ENCODE peak calls at places on chromosomes 3 and 15, in ten cellular contexts. T is right lobe of liver, B is body of pancreas, D is stomach, V is esophagus muscularis mucosa, W is K562, F is HCT116, G is ovary, E is A549, P is HepG2. O is an unnamed sample.

GRCh38 chr3:152870027-152870426 is 35.1 kb downstream of the P2RY1 start:
- DNase-seq in B (no peak), W (no peak), V (no peak), T (no peak), G (no peak), F (no peak), D (no peak), P (no peak), E (no peak), O (no peak)

GRCh38 chr3:125322166-125322565 is 53.0 kb downstream of the ZNF148 start:
- DNase-seq in W (no peak), V (no peak), B (no peak), G (no peak), P (no peak), F (no peak), T (no peak), E (no peak), D (no peak), O (no peak)

GRCh38 chr15:90769375-90769774 is 52.2 kb downstream of the BLM start:
- DNase-seq in T (no peak), E (no peak), G (no peak), D (no peak), B (no peak), F (no peak), P (no peak), W (no peak), V (no peak), O (no peak)

GRCh38 chr3:75171632-75172230 is 492.4 kb upstream of the FRG2C start:
- DNase-seq in F (no peak), P (no peak), B (no peak), V (no peak), W (peak; percentile 0), G (no peak), E (no peak), T (no peak), D (no peak), O (no peak)

GRCh38 chr3:46059432-46059831 is 32.1 kb upstream of the XCR1 start:
- DNase-seq in T (no peak), G (no peak), V (no peak), P (no peak), B (no peak), W (no peak), D (no peak), F (no peak), E (no peak), O (no peak)

GRCh38 chr15:80068578-80068977 is 9.1 kb downstream of the ZFAND6 start:
- DNase-seq in B (no peak), G (no peak), F (no peak), P (no peak), D (no peak), W (no peak), E (no peak), V (no peak), T (no peak), O (no peak)

GRCh38 chr15:37900286-37901221 is 33.9 kb upstream of the TMCO5A start:
- DNase-seq in D (no peak), F (no peak), G (no peak), W (no peak), V (no peak), P (no peak), B (no peak), T (no peak), E (peak; percentile 1), O (no peak)

GRCh38 chr15:68584704-68585573 is 6.1 kb downstream of the CORO2B start:
- DNase-seq in B (no peak), F (no peak), W (no peak), V (no peak), D (no peak), P (no peak), T (no peak), E (no peak), G (no peak), O (no peak)

GRCh38 chr15:33083232-33084006 is 111.1 kb downstream of the FMN1 start:
- DNase-seq in P (no peak), G (no peak), D (no peak), F (peak; percentile 39), E (no peak), W (no peak), T (no peak), B (no peak), V (no peak), O (no peak)

GRCh38 chr3:159929181-159929893 is 59.3 kb upstream of the IL12A start:
- DNase-seq in D (no peak), P (peak; percentile 80), F (no peak), E (peak; percentile 44), B (no peak), T (no peak), V (peak; percentile 83), W (peak; percentile 4), G (no peak), O (no peak)

GRCh38 chr15:75577401-75578205 is 1.5 kb downstream of the PTPN9 start:
- DNase-seq in V (no peak), E (no peak), D (no peak), B (no peak), F (no peak), G (no peak), P (no peak), W (no peak), T (no peak), O (no peak)

GRCh38 chr3:114857281-114857680 is 289.8 kb downstream of the ZBTB20 start:
- DNase-seq in W (no peak), D (no peak), F (no peak), G (no peak), E (no peak), P (no peak), V (no peak), B (no peak), T (no peak), O (no peak)

GRCh38 chr3:58306662-58307286 is 454 bp downstream of the HTD2 start:
- DNase-seq in E (peak; percentile 49), G (peak; percentile 73), D (peak; percentile 30), P (peak; percentile 55), V (no peak), F (no peak), B (peak; percentile 37), W (peak; percentile 37), T (peak; percentile 51), O (peak; percentile 50)

GRCh38 chr3:100710355-100711198 is 1.3 kb downstream of the TFG start:
- DNase-seq in E (peak; percentile 85), W (peak; percentile 79), T (peak; percentile 27), G (no peak), F (peak; percentile 31), D (peak; percentile 32), P (peak; percentile 58), B (peak; percentile 22), V (no peak), O (no peak)
- H3K4me1 ChIP-seq in E (peaks cover 21% of the 10 kb centered on the region), W (peaks cover 4% of the 10 kb centered on the region), T (peaks cover 16% of the 10 kb centered on the region), G (peaks cover 9% of the 10 kb centered on the region), F (peaks cover 17% of the 10 kb centered on the region), D (peaks cover 54% of the 10 kb centered on the region), P (peaks cover 50% of the 10 kb centered on the region), B (peaks cover 33% of the 10 kb centered on the region), V (peaks cover 40% of the 10 kb centered on the region), O (peaks cover 8% of the 10 kb centered on the region)

DNA sequence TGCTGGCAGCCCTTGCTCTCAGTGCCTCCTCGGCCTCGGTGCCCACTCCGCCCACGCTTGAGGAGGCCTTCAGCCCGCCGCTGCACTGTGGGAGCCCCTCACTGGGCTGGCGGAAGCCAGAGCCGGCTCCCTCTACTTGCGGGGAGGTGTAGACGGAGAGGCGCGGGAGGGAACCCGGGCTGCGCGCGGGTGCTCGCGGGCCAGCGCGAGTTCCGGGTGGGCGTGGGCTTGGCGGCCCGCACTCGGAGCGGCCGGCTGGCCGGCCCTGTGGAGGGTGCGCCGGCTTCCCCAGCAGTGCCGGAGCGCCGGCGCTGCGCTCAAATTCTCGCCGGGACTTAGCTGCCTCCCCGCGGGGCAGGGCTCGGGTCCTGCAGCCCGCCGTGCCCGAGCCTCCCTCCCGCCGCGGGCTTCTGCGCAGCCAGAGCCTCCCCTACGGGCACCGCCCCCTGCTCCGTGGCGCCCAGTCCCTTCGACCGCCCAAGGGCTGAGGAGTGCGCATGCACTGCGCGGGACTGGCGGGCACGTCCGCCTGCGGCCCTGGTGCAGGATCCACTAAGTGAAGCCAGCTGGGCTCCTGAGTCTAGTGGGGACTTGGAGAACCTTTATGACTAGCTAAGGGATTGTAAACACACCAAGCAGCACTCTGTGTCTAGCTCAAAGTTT is 231.5 kb downstream of the EFHB start:
- DNase-seq in F (no peak), P (no peak), B (no peak), V (no peak), T (peak; percentile 39), E (no peak), G (no peak), W (peak; percentile 7), D (no peak), O (no peak)
- TF ChIP-seq POLR2A in F (no peak), P (no peak), B (peak; percentile 39), V (no peak), T (no peak), E (no peak), G (no peak), W (no peak), D (no peak), O (no peak)

GRCh38 chr3:37700849-37701248 is 160.8 kb upstream of the CTDSPL start:
- DNase-seq in E (no peak), W (no peak), V (no peak), D (no peak), B (no peak), G (no peak), F (no peak), T (no peak), P (no peak), O (no peak)
- TF ChIP-seq CTCF in E (peak; percentile 23), W (no peak), V (peak; percentile 23), D (no peak), B (peak; percentile 43), G (no peak), F (no peak), T (peak; percentile 55), P (peak; percentile 40), O (no peak)

GRCh38 chr15:48617619-48618018 is 27.9 kb downstream of the FBN1 start:
- DNase-seq in B (peak; percentile 23), D (peak; percentile 40), T (no peak), G (peak; percentile 35), E (no peak), W (no peak), F (no peak), P (no peak), V (no peak), O (peak; percentile 62)

GRCh38 chr15:48622227-48622626 is 23.3 kb downstream of the FBN1 start:
- DNase-seq in T (no peak), D (no peak), V (no peak), B (no peak), E (no peak), P (no peak), G (no peak), W (no peak), F (no peak), O (no peak)

GRCh38 chr15:48616216-48616615 is 29.3 kb downstream of the FBN1 start:
- DNase-seq in T (no peak), D (no peak), E (no peak), P (no peak), W (no peak), B (no peak), F (no peak), G (no peak), V (no peak), O (no peak)

GRCh38 chr15:48623456-48623855 is 22.1 kb downstream of the FBN1 start:
- DNase-seq in T (no peak), F (no peak), E (no peak), B (no peak), D (no peak), W (no peak), G (no peak), V (no peak), P (no peak), O (no peak)

DNA sequence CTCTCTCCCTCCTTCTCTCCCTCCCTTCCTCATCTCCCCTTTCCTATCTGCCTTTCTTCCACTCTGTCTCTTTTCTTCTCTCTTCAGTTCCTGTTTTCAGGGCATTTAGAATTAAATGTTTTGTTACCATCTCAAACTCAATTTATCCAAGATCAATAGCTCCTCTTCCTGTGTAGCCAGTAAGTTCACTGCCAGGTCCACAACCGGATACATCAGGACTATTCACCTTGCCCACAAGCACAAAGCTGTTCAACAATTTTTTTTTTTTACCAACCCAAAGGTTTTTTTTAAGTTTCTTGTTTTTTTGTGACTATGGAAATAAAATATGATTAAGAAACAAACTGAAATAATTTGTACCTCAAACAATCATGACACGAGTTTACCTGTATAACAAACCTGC is 26.1 kb downstream of the FBN1 start:
- DNase-seq in V (no peak), E (no peak), W (no peak), B (no peak), F (no peak), G (no peak), D (no peak), T (no peak), P (no peak), O (no peak)
- H3K4me1 ChIP-seq in V (peaks cover 95% of the 10 kb centered on the region), E (no peaks in the 10 kb centered on the region), W (no peaks in the 10 kb centered on the region), B (no peaks in the 10 kb centered on the region), F (no peaks in the 10 kb centered on the region), G (peaks cover 13% of the 10 kb centered on the region), D (peaks cover 32% of the 10 kb centered on the region), T (no peaks in the 10 kb centered on the region), P (no peaks in the 10 kb centered on the region), O (no peaks in the 10 kb centered on the region)

O was measured in uterus.